ENCODE peak calls at places on chromosomes 7 and 10, in eight cellular contexts. O, V, X, U, S, T, M and I are unnamed samples.

GRCh38 chr10:79445217-79445707 is at the start of gene ZCCHC24:
- DNase-seq in U (peak), X (no peak), S (no peak), O (peak), T (no peak), M (no peak), V (no peak), I (no peak)

GRCh38 chr10:60654813-60655464 is 123.3 kb upstream of the CDK1 start:
- DNase-seq in V (no peak), M (peak), X (peak), T (no peak), S (peak), U (no peak), O (no peak), I (no peak)

GRCh38 chr7:146375155-146375554 is 258.6 kb downstream of the CNTNAP2 start:
- DNase-seq in X (no peak), T (no peak), U (no peak), O (no peak), V (peak), M (no peak), S (no peak), I (no peak)

GRCh38 chr7:2580636-2581035 is 21.9 kb downstream of the IQCE start:
- DNase-seq in O (no peak), X (no peak), T (no peak), V (no peak), M (no peak), S (no peak), U (no peak), I (no peak)

GRCh38 chr10:71505862-71506261 is 109.1 kb downstream of the CDH23 start:
- DNase-seq in M (no peak), V (no peak), S (no peak), O (no peak), U (no peak), T (no peak), X (no peak), I (no peak)

GRCh38 chr10:43078986-43079273 is 2.1 kb downstream of the RET start:
- DNase-seq in S (no peak), T (no peak), X (peak), U (no peak), V (peak), O (no peak), M (no peak), I (no peak)

GRCh38 chr7:92632791-92633190 is 42.6 kb upstream of the FAM133B start:
- DNase-seq in U (no peak), S (no peak), V (no peak), M (no peak), X (no peak), O (no peak), T (no peak), I (no peak)

GRCh38 chr7:114944742-114945625 is 23.1 kb downstream of the MDFIC start:
- DNase-seq in S (peak), V (no peak), U (no peak), M (peak), O (peak), T (no peak), X (peak), I (no peak)

GRCh38 chr10:74991435-74991834 is 120.0 kb upstream of the SAMD8 start:
- DNase-seq in X (peak), S (peak), V (peak), M (no peak), T (no peak), O (no peak), U (peak), I (no peak)

DNA sequence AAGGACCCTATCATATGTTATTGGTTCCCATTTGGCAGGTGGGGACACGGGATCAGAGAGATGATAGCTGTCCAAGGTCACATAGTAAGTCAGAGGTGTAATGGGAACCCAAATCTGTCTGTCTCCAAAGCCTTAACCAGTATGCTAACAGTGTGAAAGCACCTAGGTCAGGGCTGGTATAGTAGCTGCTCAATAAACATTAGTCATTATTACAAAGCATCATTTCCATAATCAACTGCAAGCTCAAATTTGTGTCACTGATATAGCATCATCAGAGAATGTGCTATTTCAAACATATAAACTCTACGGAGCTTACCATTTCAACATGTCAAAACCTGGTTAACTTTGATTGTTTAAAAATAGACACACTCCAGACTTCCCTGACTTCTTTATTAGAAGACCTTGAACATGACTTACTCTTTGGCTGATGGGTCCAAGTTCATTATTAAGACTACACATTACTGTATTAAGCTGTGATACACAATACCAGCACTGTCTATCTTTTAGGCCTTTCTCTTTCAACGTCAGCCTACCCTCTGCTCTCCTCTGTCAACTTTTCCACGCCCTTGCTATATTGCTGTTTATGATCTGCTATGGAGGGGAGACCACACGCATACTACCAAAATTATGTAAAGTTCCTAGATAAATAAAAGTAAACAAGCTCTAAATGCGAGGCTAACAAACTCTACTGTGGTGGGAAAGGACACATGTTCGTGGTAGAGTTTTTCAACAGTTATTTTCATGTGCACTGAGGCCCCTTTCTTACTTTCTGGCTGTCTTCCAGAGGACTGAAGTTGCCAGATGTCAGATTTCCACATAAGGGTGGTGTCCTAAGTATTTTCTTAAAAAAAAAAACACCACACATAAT is 33.6 kb downstream of the DNMBP start:
- DNase-seq in U (no peak), S (peak), O (peak), X (peak), M (peak), V (no peak), T (no peak), I (no peak)
- H3K4me3 ChIP-seq in U (no peak), S (peak), O (no peak), X (no peak), M (no peak), V (no peak), T (no peak), I (no peak)

GRCh38 chr7:82599910-82600309 is 156.3 kb upstream of the CACNA2D1 start:
- DNase-seq in T (no peak), O (no peak), M (no peak), S (no peak), U (no peak), V (no peak), X (no peak), I (no peak)

GRCh38 chr7:82602066-82602465 is 158.5 kb upstream of the CACNA2D1 start:
- DNase-seq in O (no peak), T (no peak), V (no peak), U (no peak), S (no peak), M (no peak), X (no peak), I (no peak)

GRCh38 chr7:82605247-82605864 is 161.8 kb upstream of the CACNA2D1 start:
- DNase-seq in S (peak), M (peak), O (peak), V (peak), X (peak), T (no peak), U (peak), I (no peak)

GRCh38 chr7:82598958-82599357 is 155.4 kb upstream of the CACNA2D1 start:
- DNase-seq in U (no peak), X (peak), O (peak), T (no peak), S (peak), V (no peak), M (peak), I (no peak)

GRCh38 chr7:82600601-82601000 is 157.0 kb upstream of the CACNA2D1 start:
- DNase-seq in T (no peak), X (peak), O (no peak), M (peak), V (no peak), S (peak), U (no peak), I (no peak)
- TF ChIP-seq CTCF in T (no peak), X (peak), O (no peak), M (peak), V (peak), S (no peak), U (peak), I (no peak)

DNA sequence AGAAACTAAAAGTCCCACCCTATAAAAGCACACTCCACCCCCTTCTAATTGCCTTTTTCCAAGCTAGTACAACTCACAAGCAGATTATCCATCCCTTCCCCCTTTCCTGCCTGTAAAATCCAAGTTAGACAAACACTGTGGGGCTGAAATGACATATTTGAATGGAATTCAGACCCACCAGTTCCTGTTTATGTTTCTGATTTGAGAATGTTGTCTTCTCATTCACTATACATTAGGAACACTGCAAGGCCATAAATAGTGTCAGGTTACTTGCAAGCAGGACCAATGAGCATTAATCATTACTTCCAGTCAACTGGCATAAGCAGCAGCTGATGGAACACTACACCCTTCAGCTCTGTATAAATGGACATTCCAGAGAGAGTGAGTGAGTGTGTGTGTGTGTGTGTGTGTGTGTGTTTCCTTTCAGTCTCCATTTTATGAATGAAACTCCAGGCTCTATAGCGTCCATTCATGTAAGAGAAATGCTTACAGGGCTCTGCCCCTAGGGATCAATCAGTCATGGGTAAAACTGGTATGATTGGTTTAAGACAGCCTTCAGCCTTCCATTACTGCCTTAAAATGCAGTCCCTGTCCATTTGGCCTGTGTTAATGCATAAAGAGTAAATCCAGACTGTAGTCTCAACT is 69.3 kb downstream of the ETV1 start:
- DNase-seq in T (no peak), X (peak), O (peak), S (peak), M (peak), V (peak), U (no peak), I (no peak)
- H3K4me3 ChIP-seq in T (no peak), X (peak), O (peak), S (peak), M (no peak), V (no peak), U (no peak), I (no peak)

GRCh38 chr10:132974249-132974796 is 32.0 kb upstream of the CFAP46 start:
- DNase-seq in M (no peak), S (no peak), U (no peak), T (no peak), O (no peak), X (no peak), V (peak), I (no peak)
- TF ChIP-seq CTCF in M (no peak), S (no peak), U (no peak), T (no peak), O (no peak), X (no peak), V (no peak), I (no peak)

DNA sequence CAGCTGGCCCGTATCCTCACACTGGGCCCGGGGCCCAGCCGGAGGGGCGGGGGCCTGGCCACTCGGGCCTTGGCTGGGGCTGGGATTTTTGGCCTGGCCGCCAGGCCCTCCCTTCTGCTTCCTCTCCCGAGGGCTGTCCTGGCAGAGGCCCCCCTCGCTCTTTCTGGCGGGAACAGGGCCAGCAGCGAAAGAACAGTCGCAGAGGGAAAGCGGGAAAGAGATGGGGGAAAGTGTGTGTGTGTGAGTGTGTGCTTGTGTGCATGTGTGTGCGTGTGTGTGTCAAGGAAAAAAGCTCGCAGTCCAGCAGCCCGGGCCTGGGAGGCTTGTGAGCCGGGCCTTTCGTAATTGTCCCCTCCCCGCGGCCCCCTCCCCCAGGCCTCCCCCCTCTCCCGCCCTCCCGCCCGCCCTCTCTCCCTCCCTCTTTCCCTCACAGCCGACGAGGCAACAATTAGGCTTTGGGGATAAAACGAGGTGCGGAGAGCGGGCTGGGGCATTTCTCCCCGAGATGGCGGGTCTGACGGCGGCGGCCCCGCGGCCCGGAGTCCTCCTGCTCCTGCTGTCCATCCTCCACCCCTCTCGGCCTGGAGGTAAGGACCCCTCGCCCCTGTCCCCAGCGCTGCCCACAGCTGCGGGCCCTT is at the start of gene ELN:
- DNase-seq in U (no peak), X (peak), O (peak), V (peak), S (peak), M (peak), T (no peak), I (no peak)
- H3K4me3 ChIP-seq in U (no peak), X (no peak), O (no peak), V (peak), S (no peak), M (no peak), T (no peak), I (no peak)

DNA sequence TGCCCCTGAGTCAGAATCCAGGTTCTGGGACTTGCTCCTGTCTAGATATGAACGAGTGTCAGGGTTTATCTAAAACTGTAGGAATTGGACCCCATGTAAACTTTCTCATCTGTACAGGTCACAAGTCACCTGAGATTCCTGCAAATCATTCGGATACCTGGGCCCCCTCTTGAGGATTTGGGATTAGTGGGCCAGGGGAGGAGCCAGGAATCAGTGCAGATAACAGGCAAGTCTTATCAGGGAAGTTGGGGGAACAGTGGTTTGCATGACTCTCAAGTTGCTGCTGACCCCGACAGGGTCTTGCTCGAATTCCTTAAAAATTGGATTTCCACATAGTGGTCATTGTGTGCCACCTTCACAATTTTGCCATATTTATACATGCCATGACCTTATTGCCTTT is 188.4 kb upstream of the LYZL1 start:
- DNase-seq in U (no peak), X (no peak), V (no peak), O (no peak), M (no peak), T (no peak), S (no peak), I (no peak)
- TF ChIP-seq CTCF in U (no peak), X (no peak), V (no peak), O (no peak), M (no peak), T (no peak), S (no peak), I (no peak)

GRCh38 chr10:45008524-45009161 is 7.9 kb downstream of the ZNF22 start:
- DNase-seq in T (peak), X (peak), S (peak), U (peak), M (peak), O (peak), V (peak), I (peak)
- H3K4me3 ChIP-seq in T (no peak), X (no peak), S (peak), U (no peak), M (no peak), O (no peak), V (no peak), I (no peak)

GRCh38 chr10:45000764-45001381 is at the start of gene ZNF22:
- DNase-seq in M (peak), X (peak), O (peak), U (peak), V (peak), S (peak), T (peak), I (no peak)
- TF ChIP-seq CTCF in M (no peak), X (no peak), O (peak), U (no peak), V (no peak), S (no peak), T (no peak), I (peak)